ENCODE peak calls at places on chromosomes 11 and 22, in four cellular contexts. A is heart left ventricle, M is spleen, X is H1. J is an unnamed sample.

GRCh38 chr11:122882189-122882808 is at the start of gene JHY:
- DNase-seq in M (no peak), A (no peak), X (no peak), J (no peak)

GRCh38 chr11:19441752-19442553 is 201.2 kb upstream of the E2F8 start:
- DNase-seq in X (no peak), A (no peak), M (no peak), J (no peak)

GRCh38 chr11:4464216-4465159 is 15.4 kb downstream of the OR52K2 start:
- DNase-seq in M (no peak), X (no peak), A (no peak), J (no peak)

GRCh38 chr22:48632641-48633246 is 1194.9 kb downstream of the BRD1 start:
- DNase-seq in X (no peak), A (no peak), M (no peak), J (no peak)

GRCh38 chr11:114354076-114354475 is 46.2 kb downstream of the C11orf71 start:
- DNase-seq in A (no peak), X (no peak), M (no peak), J (no peak)

GRCh38 chr11:57646756-57647303 is 2.9 kb downstream of the YPEL4 start:
- DNase-seq in X (no peak), A (no peak), M (no peak), J (no peak)

GRCh38 chr11:74682731-74683278 is 48.4 kb downstream of the CHRDL2 start:
- DNase-seq in X (no peak), M (peak; percentile 37), A (no peak), J (no peak)

GRCh38 chr11:6625832-6626420 is 6.7 kb upstream of the TPP1 start:
- DNase-seq in X (no peak), A (no peak), M (peak; percentile 65), J (no peak)

GRCh38 chr11:68689737-68690625 is 5.6 kb downstream of the GAL start:
- DNase-seq in M (no peak), A (no peak), X (no peak), J (no peak)

GRCh38 chr11:57792870-57793269 is 31.3 kb downstream of the CTNND1 start:
- DNase-seq in A (no peak), X (no peak), M (no peak), J (no peak)

GRCh38 chr22:48402591-48403031 is 1425.1 kb downstream of the BRD1 start:
- DNase-seq in A (no peak), X (no peak), M (no peak), J (no peak)

GRCh38 chr11:46529086-46529905 is 64.5 kb downstream of the AMBRA1 start:
- DNase-seq in M (peak; percentile 88), A (peak; percentile 69), X (peak; percentile 60), J (peak; percentile 7)

GRCh38 chr11:65279713-65280459 is 18.1 kb downstream of the POLA2 start:
- DNase-seq in M (no peak), X (no peak), A (no peak), J (no peak)

GRCh38 chr11:10302744-10303557 is 1.9 kb upstream of the ADM start:
- DNase-seq in A (peak; percentile 93), M (peak; percentile 96), X (no peak), J (peak; percentile 32)

GRCh38 chr22:17359501-17359900 is 9.8 kb upstream of the CECR2 start:
- DNase-seq in X (no peak), M (no peak), A (no peak), J (no peak)

GRCh38 chr11:118609380-118610219 is 2.2 kb downstream of the PHLDB1 start:
- DNase-seq in X (no peak), A (no peak), M (peak; percentile 78), J (no peak)

GRCh38 chr11:88344869-88345268 is 7.3 kb upstream of the CTSC start:
- DNase-seq in A (no peak), M (no peak), X (no peak), J (no peak)

GRCh38 chr11:69035959-69036340 is 12.8 kb upstream of the TPCN2 start:
- DNase-seq in M (no peak), X (no peak), A (no peak), J (no peak)

GRCh38 chr11:69863544-69864200 is 44.5 kb upstream of the FGF3 start:
- DNase-seq in X (no peak), M (no peak), A (no peak), J (no peak)

GRCh38 chr11:69696749-69697488 is 6.9 kb downstream of the FGF19 start:
- DNase-seq in X (no peak), A (no peak), M (peak; percentile 36), J (no peak)

GRCh38 chr11:108199446-108200321 is 22.8 kb downstream of the NPAT start:
- DNase-seq in X (no peak), A (no peak), M (no peak), J (no peak)

GRCh38 chr22:48709453-48709852 is 1118.2 kb downstream of the BRD1 start:
- DNase-seq in M (peak; percentile 69), X (no peak), A (no peak), J (no peak)

GRCh38 chr11:61951484-61952135 is 1.5 kb downstream of the BEST1 start:
- DNase-seq in X (no peak), M (peak; percentile 74), A (no peak), J (no peak)

GRCh38 chr11:57778318-57779037 is 16.9 kb downstream of the CTNND1 start:
- DNase-seq in X (peak; percentile 79), M (peak; percentile 79), A (peak; percentile 97), J (no peak)

GRCh38 chr11:64088159-64089026 is 52.7 kb downstream of the FLRT1 start:
- DNase-seq in X (peak; percentile 38), M (no peak), A (no peak), J (no peak)

GRCh38 chr11:31847761-31848160 is 36.6 kb upstream of the PAX6 start:
- DNase-seq in M (no peak), X (no peak), A (no peak), J (no peak)

GRCh38 chr11:116601734-116602636 is 170.8 kb downstream of the BUD13 start:
- DNase-seq in X (no peak), A (no peak), M (peak; percentile 13), J (no peak)

GRCh38 chr22:32695451-32695891 is 106.0 kb upstream of the TIMP3 start:
- DNase-seq in X (no peak), A (no peak), M (no peak), J (no peak)

GRCh38 chr22:40512426-40513136 is 123.9 kb downstream of the MRTFA start:
- DNase-seq in M (no peak), A (no peak), X (no peak), J (no peak)

GRCh38 chr11:120326228-120326627 is 1.1 kb downstream of the TLCD5 start:
- DNase-seq in A (no peak), X (no peak), M (no peak), J (no peak)

GRCh38 chr11:46369458-46370152 is 11.9 kb upstream of the MDK start:
- DNase-seq in A (peak; percentile 55), M (peak; percentile 88), X (no peak), J (no peak)

GRCh38 chr11:119126675-119127268 is 5.4 kb downstream of the HINFP start:
- DNase-seq in X (no peak), A (no peak), M (no peak), J (no peak)

GRCh38 chr11:80826808-80827207 is 1386.0 kb upstream of the TENM4 start:
- DNase-seq in M (no peak), A (no peak), X (no peak), J (no peak)

GRCh38 chr11:36273110-36273509 is 16.1 kb downstream of the COMMD9 start:
- DNase-seq in A (no peak), X (no peak), M (no peak), J (no peak)

GRCh38 chr11:86160546-86161149 is 83.9 kb upstream of the EED start:
- DNase-seq in M (no peak), A (no peak), X (no peak), J (no peak)

GRCh38 chr22:36386900-36387663 is 685 bp downstream of the MYH9 start:
- DNase-seq in M (peak; percentile 98), X (no peak), A (peak; percentile 83), J (no peak)

DNA sequence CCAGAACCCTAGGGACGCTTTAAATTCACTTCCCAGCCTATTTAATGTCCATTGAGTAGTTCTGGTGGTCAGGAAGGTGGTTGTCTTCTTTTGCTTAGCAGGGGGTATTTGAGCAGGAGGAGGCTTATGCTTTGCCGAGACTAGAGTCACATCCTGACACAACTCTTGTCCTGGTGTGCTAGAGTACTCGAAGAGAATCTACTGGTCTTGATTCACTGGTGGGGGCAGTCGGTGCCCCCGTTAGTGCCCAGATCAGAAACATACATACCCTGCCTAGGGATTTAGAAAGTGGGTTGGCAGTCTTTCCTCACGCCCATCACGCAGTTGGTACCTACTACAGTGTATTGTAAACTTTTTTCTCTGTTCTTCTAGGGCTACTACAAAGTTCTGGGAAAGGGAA is 2.7 kb downstream of the RPL27A start:
- DNase-seq in A (no peak), X (no peak), M (no peak), J (no peak)
- H3K4me3 ChIP-seq in A (no peak overlapping the region), X (no peak overlapping the region), M (no peak overlapping the region), J (no peak overlapping the region)

GRCh38 chr11:66834539-66834845 is 8.7 kb upstream of the RCE1 start:
- DNase-seq in A (no peak), X (no peak), M (no peak), J (no peak)
- H3K27ac ChIP-seq in A (no peak overlapping the region), X (no peak overlapping the region), M (no peak overlapping the region), J (no peak overlapping the region)

GRCh38 chr11:96267490-96268010 is 75.4 kb downstream of the MAML2 start:
- DNase-seq in A (no peak), M (no peak), X (no peak), J (no peak)
- TF ChIP-seq POLR2A in A (no peak), M (no peak), X (no peak), J (no peak)

DNA sequence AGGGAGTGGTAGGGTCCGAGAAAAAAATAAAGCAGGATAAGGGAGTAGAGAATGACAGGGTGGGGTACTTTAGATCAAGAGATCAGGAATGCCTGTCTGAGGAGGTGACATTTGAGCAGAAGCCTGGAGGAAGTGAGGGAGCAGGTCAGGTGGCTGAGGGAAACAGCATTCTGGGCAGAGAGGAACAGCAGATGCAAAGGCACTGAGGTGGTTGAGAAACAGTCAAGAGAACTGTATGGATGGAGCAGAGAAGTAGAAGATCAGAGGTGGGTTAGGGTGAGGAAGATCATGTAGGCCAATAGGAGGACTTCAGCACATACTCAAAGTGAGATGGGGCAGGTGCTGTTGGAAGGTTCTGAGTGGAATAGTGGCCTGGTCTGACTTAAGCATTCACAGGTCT is 8.3 kb downstream of the ARHGEF17 start:
- DNase-seq in A (no peak), M (no peak), X (no peak), J (no peak)
- H3K4me3 ChIP-seq in A (peak overlapping the region; percentile 56), M (no peak overlapping the region), X (no peak overlapping the region), J (no peak overlapping the region)

DNA sequence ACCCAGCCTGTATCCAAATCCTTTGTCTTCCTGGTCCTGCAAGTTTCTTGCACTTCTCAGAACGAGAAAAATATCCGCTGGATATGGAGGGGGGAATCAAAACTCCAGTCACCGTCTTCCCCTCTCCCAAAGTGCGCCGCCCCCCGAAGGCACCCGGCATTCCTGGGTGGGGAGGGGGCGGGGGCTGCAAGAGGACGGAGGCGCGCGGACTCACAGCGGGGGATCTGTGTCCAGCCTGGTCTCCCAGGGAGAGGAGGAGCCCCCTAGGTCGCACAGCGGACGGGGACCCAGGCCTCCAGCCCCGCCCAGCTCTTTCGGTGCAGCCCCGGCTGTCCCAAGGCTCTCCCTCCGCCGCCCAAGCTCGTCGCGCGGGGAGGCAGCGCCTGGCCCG is 2.1 kb upstream of the WNT11 start:
- DNase-seq in X (no peak), A (no peak), M (no peak), J (no peak)
- H3K27ac ChIP-seq in X (no peak overlapping the region), A (peak overlapping the region; percentile 79), M (no peak overlapping the region), J (no peak overlapping the region)

J was measured in esophagus squamous epithelium.